ENCODE peak calls at places on chromosomes 1 and 21, in nine cellular contexts. One of them, this sample, is unnamed.

GRCh38 chr1:241647658-241648057 is 4.4 kb upstream of the WDR64 start:
- DNase-seq in GM19239: no peak
- DNase-seq in WTC11: no peak
- DNase-seq in naive thymus-derived CD8-positive, alpha-beta T cell: no peak
- DNase-seq in stomach: no peak
- DNase-seq in effector CD4-positive, alpha-beta T cell: no peak
- DNase-seq in adipocyte: no peak
- DNase-seq in ELF-1: no peak
- DNase-seq in IMR-90: no peak
- DNase-seq in this sample: no peak

GRCh38 chr1:93635614-93636543 is 45.8 kb downstream of the BCAR3 start:
- DNase-seq in adipocyte: no peak
- DNase-seq in ELF-1: peak
- DNase-seq in GM19239: no peak
- DNase-seq in effector CD4-positive, alpha-beta T cell: no peak
- DNase-seq in WTC11: peak
- DNase-seq in IMR-90: no peak
- DNase-seq in stomach: no peak
- DNase-seq in naive thymus-derived CD8-positive, alpha-beta T cell: no peak
- DNase-seq in this sample: peak

GRCh38 chr1:167297222-167298214 is 76.8 kb downstream of the POU2F1 start:
- DNase-seq in naive thymus-derived CD8-positive, alpha-beta T cell: no peak
- DNase-seq in WTC11: no peak
- DNase-seq in IMR-90: peak
- DNase-seq in effector CD4-positive, alpha-beta T cell: no peak
- DNase-seq in adipocyte: peak
- DNase-seq in stomach: peak
- DNase-seq in GM19239: no peak
- DNase-seq in ELF-1: no peak
- DNase-seq in this sample: no peak

GRCh38 chr1:80675469-80675868 is 1125.3 kb upstream of the ADGRL2 start:
- DNase-seq in effector CD4-positive, alpha-beta T cell: no peak
- DNase-seq in naive thymus-derived CD8-positive, alpha-beta T cell: no peak
- DNase-seq in IMR-90: no peak
- DNase-seq in ELF-1: peak
- DNase-seq in GM19239: no peak
- DNase-seq in WTC11: no peak
- DNase-seq in stomach: no peak
- DNase-seq in adipocyte: peak
- DNase-seq in this sample: no peak

GRCh38 chr1:203320546-203321272 is 15.4 kb downstream of the BTG2 start:
- DNase-seq in adipocyte: peak
- DNase-seq in WTC11: peak
- DNase-seq in stomach: peak
- DNase-seq in IMR-90: peak
- DNase-seq in naive thymus-derived CD8-positive, alpha-beta T cell: peak
- DNase-seq in effector CD4-positive, alpha-beta T cell: peak
- DNase-seq in ELF-1: peak
- DNase-seq in GM19239: peak
- DNase-seq in this sample: no peak

GRCh38 chr1:236502972-236503639 is 20.7 kb upstream of the LGALS8 start:
- DNase-seq in naive thymus-derived CD8-positive, alpha-beta T cell: no peak
- DNase-seq in IMR-90: peak
- DNase-seq in ELF-1: peak
- DNase-seq in effector CD4-positive, alpha-beta T cell: no peak
- DNase-seq in stomach: peak
- DNase-seq in WTC11: peak
- DNase-seq in GM19239: no peak
- DNase-seq in adipocyte: peak
- DNase-seq in this sample: peak

GRCh38 chr21:26912466-26912865 is 54.4 kb downstream of the ADAMTS5 start:
- DNase-seq in effector CD4-positive, alpha-beta T cell: no peak
- DNase-seq in IMR-90: no peak
- DNase-seq in ELF-1: no peak
- DNase-seq in stomach: no peak
- DNase-seq in WTC11: no peak
- DNase-seq in GM19239: no peak
- DNase-seq in naive thymus-derived CD8-positive, alpha-beta T cell: no peak
- DNase-seq in adipocyte: no peak
- DNase-seq in this sample: no peak

GRCh38 chr1:26820784-26821269 is 5.7 kb upstream of the ZDHHC18 start:
- DNase-seq in ELF-1: no peak
- DNase-seq in IMR-90: no peak
- DNase-seq in GM19239: peak
- DNase-seq in naive thymus-derived CD8-positive, alpha-beta T cell: peak
- DNase-seq in adipocyte: no peak
- DNase-seq in stomach: no peak
- DNase-seq in WTC11: no peak
- DNase-seq in effector CD4-positive, alpha-beta T cell: no peak
- DNase-seq in this sample: no peak

GRCh38 chr1:236207121-236207520 is 64.8 kb downstream of the GPR137B start:
- DNase-seq in WTC11: no peak
- DNase-seq in stomach: no peak
- DNase-seq in effector CD4-positive, alpha-beta T cell: no peak
- DNase-seq in IMR-90: no peak
- DNase-seq in GM19239: no peak
- DNase-seq in ELF-1: no peak
- DNase-seq in naive thymus-derived CD8-positive, alpha-beta T cell: no peak
- DNase-seq in adipocyte: no peak
- DNase-seq in this sample: no peak

GRCh38 chr1:83961571-83962295 is 37.2 kb downstream of the TTLL7 start:
- DNase-seq in GM19239: no peak
- DNase-seq in stomach: no peak
- DNase-seq in WTC11: no peak
- DNase-seq in IMR-90: peak
- DNase-seq in ELF-1: no peak
- DNase-seq in naive thymus-derived CD8-positive, alpha-beta T cell: no peak
- DNase-seq in adipocyte: peak
- DNase-seq in effector CD4-positive, alpha-beta T cell: no peak
- DNase-seq in this sample: no peak

GRCh38 chr1:44652445-44653106 is 21.7 kb downstream of the TMEM53 start:
- DNase-seq in stomach: peak
- DNase-seq in WTC11: peak
- DNase-seq in GM19239: peak
- DNase-seq in naive thymus-derived CD8-positive, alpha-beta T cell: peak
- DNase-seq in effector CD4-positive, alpha-beta T cell: peak
- DNase-seq in IMR-90: peak
- DNase-seq in adipocyte: peak
- DNase-seq in ELF-1: peak
- DNase-seq in this sample: peak

GRCh38 chr1:180358649-180359048 is 128.6 kb downstream of the LHX4 start:
- DNase-seq in IMR-90: peak
- DNase-seq in GM19239: no peak
- DNase-seq in adipocyte: peak
- DNase-seq in WTC11: no peak
- DNase-seq in ELF-1: no peak
- DNase-seq in stomach: no peak
- DNase-seq in naive thymus-derived CD8-positive, alpha-beta T cell: no peak
- DNase-seq in effector CD4-positive, alpha-beta T cell: no peak
- DNase-seq in this sample: no peak

GRCh38 chr1:181647314-181648035 is 164.2 kb downstream of the CACNA1E start:
- DNase-seq in IMR-90: no peak
- DNase-seq in adipocyte: no peak
- DNase-seq in WTC11: no peak
- DNase-seq in ELF-1: no peak
- DNase-seq in naive thymus-derived CD8-positive, alpha-beta T cell: no peak
- DNase-seq in GM19239: no peak
- DNase-seq in effector CD4-positive, alpha-beta T cell: no peak
- DNase-seq in stomach: peak
- DNase-seq in this sample: no peak

GRCh38 chr21:35398366-35398982 is 349.4 kb upstream of the RUNX1 start:
- DNase-seq in WTC11: no peak
- DNase-seq in effector CD4-positive, alpha-beta T cell: no peak
- DNase-seq in ELF-1: no peak
- DNase-seq in naive thymus-derived CD8-positive, alpha-beta T cell: no peak
- DNase-seq in adipocyte: peak
- DNase-seq in GM19239: no peak
- DNase-seq in stomach: no peak
- DNase-seq in IMR-90: peak
- DNase-seq in this sample: no peak

GRCh38 chr1:94596260-94596659 is 54.7 kb upstream of the F3 start:
- DNase-seq in WTC11: no peak
- DNase-seq in GM19239: no peak
- DNase-seq in IMR-90: no peak
- DNase-seq in adipocyte: no peak
- DNase-seq in ELF-1: no peak
- DNase-seq in naive thymus-derived CD8-positive, alpha-beta T cell: no peak
- DNase-seq in stomach: no peak
- DNase-seq in effector CD4-positive, alpha-beta T cell: no peak
- DNase-seq in this sample: no peak

GRCh38 chr1:26280333-26281042 is 602 bp downstream of the SH3BGRL3 start:
- DNase-seq in ELF-1: no peak
- DNase-seq in effector CD4-positive, alpha-beta T cell: no peak
- DNase-seq in WTC11: no peak
- DNase-seq in naive thymus-derived CD8-positive, alpha-beta T cell: no peak
- DNase-seq in GM19239: no peak
- DNase-seq in adipocyte: peak
- DNase-seq in IMR-90: peak
- DNase-seq in stomach: peak
- DNase-seq in this sample: no peak

GRCh38 chr1:228463009-228463558 is 24.1 kb upstream of the RNF187 start:
- DNase-seq in stomach: no peak
- DNase-seq in adipocyte: no peak
- DNase-seq in ELF-1: no peak
- DNase-seq in effector CD4-positive, alpha-beta T cell: no peak
- DNase-seq in GM19239: no peak
- DNase-seq in IMR-90: no peak
- DNase-seq in WTC11: no peak
- DNase-seq in naive thymus-derived CD8-positive, alpha-beta T cell: no peak
- DNase-seq in this sample: no peak

GRCh38 chr1:244749230-244750016 is 86.0 kb upstream of the COX20 start:
- DNase-seq in GM19239: no peak
- DNase-seq in WTC11: no peak
- DNase-seq in stomach: no peak
- DNase-seq in effector CD4-positive, alpha-beta T cell: no peak
- DNase-seq in adipocyte: no peak
- DNase-seq in IMR-90: no peak
- DNase-seq in naive thymus-derived CD8-positive, alpha-beta T cell: no peak
- DNase-seq in ELF-1: no peak
- DNase-seq in this sample: no peak

This sample was measured in neuronal stem cell.